ENCODE peak calls at places on chromosomes 1 and 21, in eight cellular contexts. G is gastrocnemius medialis, T is ELF-1, S is progenitor cell of endocrine pancreas, J is Right ventricle myocardium superior, V is NCI-H69, X is WERI-Rb-1, U is amniotic stem cell. O is an unnamed sample.

GRCh38 chr1:169788402-169788801 is 6.3 kb downstream of the METTL18 start:
- DNase-seq in G (no peak), T (no peak), S (no peak), J (no peak), V (no peak), X (no peak), U (no peak), O (no peak)

GRCh38 chr1:237999426-238000052 is 108.8 kb upstream of the ZP4 start:
- DNase-seq in G (no peak), T (no peak), S (no peak), J (no peak), V (no peak), X (no peak), U (no peak), O (no peak)

GRCh38 chr1:214404154-214404553 is 123.2 kb downstream of the SMYD2 start:
- DNase-seq in G (no peak), T (no peak), S (no peak), J (no peak), V (no peak), X (no peak), U (no peak), O (no peak)

GRCh38 chr1:178690496-178690895 is 34.5 kb upstream of the RALGPS2 start:
- DNase-seq in G (no peak), T (no peak), S (no peak), J (no peak), V (no peak), X (peak; percentile 54), U (no peak), O (no peak)

GRCh38 chr1:62325076-62325475 is 5.8 kb upstream of the KANK4 start:
- DNase-seq in G (peak; percentile 17), T (peak; percentile 93), S (no peak), J (peak; percentile 55), V (no peak), X (no peak), U (peak; percentile 43), O (peak; percentile 33)

GRCh38 chr1:197423006-197423405 is 155.0 kb downstream of the CRB1 start:
- DNase-seq in G (no peak), T (no peak), S (no peak), J (no peak), V (no peak), X (no peak), U (peak; percentile 20), O (no peak)

GRCh38 chr1:117146570-117147340 is 25.2 kb upstream of the TRIM45 start:
- DNase-seq in G (peak; percentile 31), T (no peak), S (no peak), J (no peak), V (peak; percentile 89), X (peak; percentile 25), U (peak; percentile 74), O (no peak)

GRCh38 chr1:1006305-1007159 is 6.6 kb upstream of the HES4 start:
- DNase-seq in G (no peak), T (peak; percentile 63), S (peak; percentile 11), J (no peak), V (peak; percentile 17), X (peak; percentile 44), U (no peak), O (no peak)

GRCh38 chr1:23198373-23198772 is 18.9 kb downstream of the HTR1D start:
- DNase-seq in G (no peak), T (no peak), S (no peak), J (no peak), V (no peak), X (no peak), U (peak; percentile 70), O (no peak)

GRCh38 chr1:25651036-25651640 is 34.5 kb downstream of the MAN1C1 start:
- DNase-seq in G (no peak), T (no peak), S (peak; percentile 5), J (no peak), V (no peak), X (peak; percentile 38), U (no peak), O (no peak)

GRCh38 chr21:17854771-17855170 is 35.6 kb upstream of the C21orf91 start:
- DNase-seq in G (no peak), T (no peak), S (no peak), J (no peak), V (no peak), X (no peak), U (no peak), O (no peak)

GRCh38 chr1:62687421-62687902 is 724 bp downstream of the DOCK7 start:
- DNase-seq in G (no peak), T (peak; percentile 62), S (no peak), J (peak; percentile 55), V (peak; percentile 65), X (peak; percentile 40), U (peak; percentile 18), O (peak; percentile 61)

GRCh38 chr1:198491028-198491427 is 49.5 kb downstream of the ATP6V1G3 start:
- DNase-seq in G (no peak), T (no peak), S (no peak), J (no peak), V (no peak), X (no peak), U (no peak), O (no peak)

GRCh38 chr1:206714331-206715058 is 29.8 kb downstream of the MAPKAPK2 start:
- DNase-seq in G (peak; percentile 68), T (no peak), S (no peak), J (no peak), V (peak; percentile 19), X (peak; percentile 98), U (no peak), O (no peak)

GRCh38 chr1:2380816-2381591 is 10.3 kb downstream of the MORN1 start:
- DNase-seq in G (no peak), T (no peak), S (no peak), J (peak; percentile 43), V (no peak), X (no peak), U (no peak), O (peak; percentile 47)